ENCODE peak calls at places on chromosomes 7 and 10, in eight cellular contexts. One of them, this sample, is unnamed.

GRCh38 chr7:111735661-111736323 is 173.5 kb upstream of the IMMP2L start:
- DNase-seq in pancreas: peak; percentile 63
- DNase-seq in psoas muscle: no peak
- DNase-seq in bronchial epithelial cell: peak; percentile 62
- DNase-seq in AG04450: peak; percentile 43
- DNase-seq in HCT116: peak; percentile 52
- DNase-seq in HL-60: peak; percentile 40
- DNase-seq in cardiac muscle cell: peak; percentile 66
- DNase-seq in this sample: peak; percentile 40

GRCh38 chr7:97064972-97065587 is 40.4 kb upstream of the DLX5 start:
- DNase-seq in bronchial epithelial cell: peak; percentile 54
- DNase-seq in AG04450: peak; percentile 11
- DNase-seq in psoas muscle: no peak
- DNase-seq in pancreas: peak; percentile 12
- DNase-seq in cardiac muscle cell: peak; percentile 69
- DNase-seq in HCT116: peak; percentile 34
- DNase-seq in HL-60: peak; percentile 3
- DNase-seq in this sample: no peak

GRCh38 chr10:119517235-119518141 is 25.0 kb downstream of the RGS10 start:
- DNase-seq in HL-60: peak; percentile 52
- DNase-seq in cardiac muscle cell: no peak
- DNase-seq in bronchial epithelial cell: no peak
- DNase-seq in HCT116: no peak
- DNase-seq in psoas muscle: no peak
- DNase-seq in AG04450: no peak
- DNase-seq in pancreas: no peak
- DNase-seq in this sample: no peak

GRCh38 chr7:141864765-141865447 is 23.6 kb upstream of the PRSS37 start:
- DNase-seq in pancreas: no peak
- DNase-seq in bronchial epithelial cell: peak; percentile 93
- DNase-seq in HL-60: no peak
- DNase-seq in cardiac muscle cell: no peak
- DNase-seq in AG04450: no peak
- DNase-seq in HCT116: no peak
- DNase-seq in psoas muscle: no peak
- DNase-seq in this sample: no peak

GRCh38 chr10:5449823-5450222 is 37.5 kb downstream of the NET1 start:
- DNase-seq in HL-60: peak; percentile 12
- DNase-seq in HCT116: no peak
- DNase-seq in cardiac muscle cell: no peak
- DNase-seq in bronchial epithelial cell: peak; percentile 68
- DNase-seq in AG04450: peak; percentile 52
- DNase-seq in pancreas: no peak
- DNase-seq in psoas muscle: no peak
- DNase-seq in this sample: peak; percentile 78

GRCh38 chr7:70353310-70353947 is 755.2 kb downstream of the AUTS2 start:
- DNase-seq in pancreas: no peak
- DNase-seq in psoas muscle: no peak
- DNase-seq in cardiac muscle cell: no peak
- DNase-seq in HCT116: no peak
- DNase-seq in AG04450: no peak
- DNase-seq in HL-60: no peak
- DNase-seq in bronchial epithelial cell: no peak
- DNase-seq in this sample: no peak

GRCh38 chr7:18488047-18488446 is 7.5 kb upstream of the HDAC9 start:
- DNase-seq in AG04450: no peak
- DNase-seq in HCT116: no peak
- DNase-seq in pancreas: no peak
- DNase-seq in bronchial epithelial cell: peak; percentile 39
- DNase-seq in psoas muscle: no peak
- DNase-seq in HL-60: no peak
- DNase-seq in cardiac muscle cell: no peak
- DNase-seq in this sample: no peak

GRCh38 chr10:27297848-27298524 is 57.4 kb upstream of the ACBD5 start:
- DNase-seq in bronchial epithelial cell: no peak
- DNase-seq in pancreas: no peak
- DNase-seq in cardiac muscle cell: no peak
- DNase-seq in HL-60: no peak
- DNase-seq in AG04450: no peak
- DNase-seq in psoas muscle: no peak
- DNase-seq in HCT116: no peak
- DNase-seq in this sample: no peak

GRCh38 chr10:127196227-127196954 is at the start of gene INSYN2A:
- DNase-seq in HL-60: no peak
- DNase-seq in HCT116: no peak
- DNase-seq in pancreas: no peak
- DNase-seq in AG04450: no peak
- DNase-seq in bronchial epithelial cell: peak; percentile 25
- DNase-seq in psoas muscle: peak; percentile 62
- DNase-seq in cardiac muscle cell: peak; percentile 47
- DNase-seq in this sample: peak; percentile 42

GRCh38 chr7:69225544-69225943 is 372.7 kb upstream of the AUTS2 start:
- DNase-seq in HCT116: no peak
- DNase-seq in pancreas: no peak
- DNase-seq in HL-60: no peak
- DNase-seq in AG04450: no peak
- DNase-seq in psoas muscle: no peak
- DNase-seq in cardiac muscle cell: no peak
- DNase-seq in bronchial epithelial cell: no peak
- DNase-seq in this sample: no peak

GRCh38 chr7:131538071-131538790 is 18.2 kb downstream of the PODXL start:
- DNase-seq in cardiac muscle cell: no peak
- DNase-seq in HL-60: no peak
- DNase-seq in pancreas: no peak
- DNase-seq in AG04450: no peak
- DNase-seq in bronchial epithelial cell: peak; percentile 76
- DNase-seq in psoas muscle: no peak
- DNase-seq in HCT116: peak; percentile 72
- DNase-seq in this sample: no peak

DNA sequence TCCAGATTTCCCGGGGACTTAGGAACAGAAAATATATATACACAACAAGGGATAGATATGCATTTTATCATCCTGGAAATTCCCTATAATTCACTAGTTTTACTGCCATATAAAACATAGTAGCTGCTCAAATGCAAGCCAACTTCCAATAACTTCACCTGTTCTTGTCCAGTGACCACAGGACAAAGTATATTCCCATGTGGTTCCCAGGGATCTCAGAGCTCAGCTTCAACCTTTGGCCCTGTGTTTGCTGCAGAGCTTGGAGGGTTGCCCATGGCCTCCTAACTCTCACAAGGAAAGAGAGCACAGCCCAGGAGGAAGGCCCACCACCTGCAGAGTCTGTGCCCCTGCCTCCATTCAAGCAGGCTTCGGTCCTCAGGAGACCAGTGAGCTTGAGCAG is 4.5 kb upstream of the DRGX start:
- DNase-seq in psoas muscle: no peak
- DNase-seq in HCT116: no peak
- DNase-seq in AG04450: no peak
- DNase-seq in bronchial epithelial cell: no peak
- DNase-seq in HL-60: no peak
- DNase-seq in cardiac muscle cell: no peak
- DNase-seq in pancreas: no peak
- DNase-seq in this sample: no peak
- H3K27me3 ChIP-seq in psoas muscle: no peaks in the 10 kb centered on the region
- H3K27me3 ChIP-seq in HCT116: peaks cover 53% of the 10 kb centered on the region
- H3K27me3 ChIP-seq in AG04450: peaks cover 49% of the 10 kb centered on the region
- H3K27me3 ChIP-seq in bronchial epithelial cell: peaks cover 38% of the 10 kb centered on the region
- H3K27me3 ChIP-seq in HL-60: peaks cover 48% of the 10 kb centered on the region
- H3K27me3 ChIP-seq in cardiac muscle cell: peaks cover 100% of the 10 kb centered on the region
- H3K27me3 ChIP-seq in pancreas: peaks cover 6% of the 10 kb centered on the region
- H3K27me3 ChIP-seq in this sample: peaks cover 32% of the 10 kb centered on the region

DNA sequence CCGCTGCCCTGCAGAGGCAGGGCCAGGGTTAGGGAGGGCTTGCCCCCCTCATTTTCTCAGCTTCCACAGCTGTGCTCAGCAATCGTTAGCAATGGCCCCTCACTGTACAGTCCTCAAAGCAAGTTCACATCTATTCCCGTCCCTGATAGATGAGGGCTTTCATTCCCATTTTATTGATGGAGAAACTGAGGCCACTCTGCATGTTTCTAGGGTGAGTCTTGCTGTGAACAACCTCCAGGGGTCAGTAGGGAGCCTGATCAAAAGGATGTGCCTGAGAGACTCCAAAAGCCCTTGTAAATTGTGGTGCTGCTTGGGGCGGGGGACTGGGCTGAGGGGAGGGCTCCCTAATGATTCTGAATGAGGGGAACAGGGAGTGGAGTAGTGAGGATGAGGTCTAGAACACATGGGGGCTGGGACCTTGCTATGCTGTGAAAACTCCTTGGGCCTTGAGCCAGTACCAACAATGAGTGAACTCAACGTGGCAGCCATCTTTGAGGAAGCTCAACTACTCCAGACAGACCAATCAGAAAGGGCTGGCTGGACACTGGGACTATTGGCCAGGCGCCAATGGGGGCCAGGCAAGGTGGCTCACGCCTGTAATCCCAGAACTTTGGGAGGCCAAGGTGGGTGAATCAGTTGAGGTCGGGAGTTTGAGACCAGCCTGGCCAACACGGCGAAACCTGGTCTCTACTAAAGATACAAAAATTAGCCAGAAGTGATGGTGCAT is 6.7 kb upstream of the GRIFIN start:
- DNase-seq in AG04450: no peak
- DNase-seq in HL-60: no peak
- DNase-seq in pancreas: no peak
- DNase-seq in psoas muscle: no peak
- DNase-seq in cardiac muscle cell: no peak
- DNase-seq in HCT116: no peak
- DNase-seq in bronchial epithelial cell: no peak
- DNase-seq in this sample: no peak
- H3K4me3 ChIP-seq in AG04450: no peak overlapping the region
- H3K4me3 ChIP-seq in HL-60: no peak overlapping the region
- H3K4me3 ChIP-seq in pancreas: no peak overlapping the region
- H3K4me3 ChIP-seq in psoas muscle: no peak overlapping the region
- H3K4me3 ChIP-seq in cardiac muscle cell: no peak overlapping the region
- H3K4me3 ChIP-seq in HCT116: no peak overlapping the region
- H3K4me3 ChIP-seq in bronchial epithelial cell: no peak overlapping the region
- H3K4me3 ChIP-seq in this sample: no peak overlapping the region

DNA sequence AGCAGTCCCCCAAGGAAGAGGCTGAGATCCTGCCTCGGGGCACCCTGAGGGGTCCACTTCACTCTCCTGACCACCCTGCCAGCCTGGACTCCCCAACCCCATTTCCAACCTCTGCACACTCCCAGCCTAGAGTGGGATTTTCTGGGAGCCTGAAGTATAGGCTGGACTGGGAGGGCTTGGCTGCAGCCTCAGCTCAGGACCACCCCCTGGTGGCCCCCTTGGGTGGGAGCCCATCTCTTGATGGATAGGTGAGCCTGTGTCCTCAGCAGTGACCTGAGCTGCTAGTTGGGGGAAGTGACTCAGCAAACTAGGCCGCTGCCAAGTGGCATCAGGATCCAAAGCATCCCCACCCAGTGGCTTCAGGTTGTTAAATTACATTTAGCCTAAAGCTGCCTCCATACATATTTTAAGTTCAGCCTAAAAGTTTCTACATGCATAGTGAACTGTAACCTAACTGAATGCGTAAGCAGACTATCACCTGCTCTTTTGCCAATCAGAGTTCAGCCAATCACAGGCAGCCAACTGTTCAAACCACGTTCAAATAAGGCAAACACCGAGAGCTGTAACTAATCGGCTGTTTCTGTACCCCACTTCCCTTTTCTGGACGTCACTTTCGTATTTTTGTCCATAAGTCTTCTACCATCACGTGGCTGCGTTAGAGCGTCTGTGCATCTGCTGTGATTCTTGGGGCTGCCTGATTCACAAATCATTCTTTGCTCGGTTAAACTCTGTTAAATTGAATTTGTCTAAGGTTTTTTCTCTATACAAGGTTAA is 144.0 kb downstream of the PLPP4 start:
- DNase-seq in pancreas: no peak
- DNase-seq in bronchial epithelial cell: no peak
- DNase-seq in AG04450: no peak
- DNase-seq in psoas muscle: no peak
- DNase-seq in cardiac muscle cell: peak; percentile 42
- DNase-seq in HCT116: no peak
- DNase-seq in HL-60: no peak
- DNase-seq in this sample: no peak
- TF ChIP-seq CTCF in pancreas: no peak
- TF ChIP-seq CTCF in bronchial epithelial cell: peak; percentile 18
- TF ChIP-seq CTCF in AG04450: no peak
- TF ChIP-seq CTCF in psoas muscle: no peak
- TF ChIP-seq CTCF in cardiac muscle cell: peak; percentile 16
- TF ChIP-seq CTCF in HCT116: peak; percentile 4
- TF ChIP-seq CTCF in HL-60: no peak
- TF ChIP-seq CTCF in this sample: no peak

GRCh38 chr7:1403844-1404404 is 55.3 kb downstream of the MICALL2 start:
- DNase-seq in bronchial epithelial cell: no peak
- DNase-seq in AG04450: no peak
- DNase-seq in HL-60: no peak
- DNase-seq in pancreas: no peak
- DNase-seq in HCT116: no peak
- DNase-seq in cardiac muscle cell: peak; percentile 50
- DNase-seq in psoas muscle: no peak
- DNase-seq in this sample: no peak
- H3K27me3 ChIP-seq in bronchial epithelial cell: peaks cover 8% of the 10 kb centered on the region
- H3K27me3 ChIP-seq in AG04450: peaks cover 61% of the 10 kb centered on the region
- H3K27me3 ChIP-seq in HL-60: peaks cover 38% of the 10 kb centered on the region
- H3K27me3 ChIP-seq in pancreas: no peaks in the 10 kb centered on the region
- H3K27me3 ChIP-seq in HCT116: no peaks in the 10 kb centered on the region
- H3K27me3 ChIP-seq in cardiac muscle cell: peaks cover 67% of the 10 kb centered on the region
- H3K27me3 ChIP-seq in psoas muscle: no peaks in the 10 kb centered on the region
- H3K27me3 ChIP-seq in this sample: peaks cover 48% of the 10 kb centered on the region